ENCODE peak calls at places on chromosomes 7 and 10, in six cellular contexts. D is ascending aorta, A is SK-N-SH, L is HCT116, I is astrocyte, F is psoas muscle. H is an unnamed sample.

GRCh38 chr10:127347202-127347959 is 151.0 kb upstream of the INSYN2A start:
- DNase-seq in F (no peak), D (no peak), I (no peak), L (no peak), A (no peak), H (no peak)

GRCh38 chr10:86711957-86712708 is 43.8 kb downstream of the LDB3 start:
- DNase-seq in D (peak; percentile 78), L (no peak), F (peak; percentile 47), A (peak; percentile 88), I (peak; percentile 22), H (no peak)

GRCh38 chr7:121000091-121000983 is 11.8 kb downstream of the CPED1 start:
- DNase-seq in D (no peak), I (peak; percentile 45), A (no peak), F (no peak), L (no peak), H (no peak)

GRCh38 chr10:49509904-49510303 is 29.0 kb downstream of the ERCC6 start:
- DNase-seq in D (no peak), A (no peak), F (no peak), I (no peak), L (no peak), H (no peak)

GRCh38 chr10:97724341-97724941 is 10.9 kb downstream of the MARVELD1 start:
- DNase-seq in F (peak; percentile 42), D (no peak), I (no peak), L (no peak), A (no peak), H (peak; percentile 73)

GRCh38 chr7:96495751-96496216 is 173.9 kb upstream of the SLC25A13 start:
- DNase-seq in F (no peak), I (no peak), L (no peak), A (peak; percentile 33), D (no peak), H (no peak)

GRCh38 chr10:94358480-94358879 is 4.3 kb downstream of the NOC3L start:
- DNase-seq in D (no peak), F (no peak), L (peak; percentile 43), I (peak; percentile 96), A (no peak), H (peak; percentile 74)

GRCh38 chr10:16521311-16522016 is at the start of gene C1QL3:
- DNase-seq in I (peak; percentile 10), F (no peak), D (no peak), L (no peak), A (peak; percentile 66), H (no peak)

GRCh38 chr10:77070892-77071595 is 566.6 kb downstream of the KCNMA1 start:
- DNase-seq in D (no peak), I (no peak), A (no peak), L (no peak), F (peak; percentile 71), H (no peak)

GRCh38 chr10:27147701-27148100 is 6.5 kb downstream of the YME1L1 start:
- DNase-seq in A (no peak), D (no peak), F (no peak), L (no peak), I (no peak), H (no peak)

DNA sequence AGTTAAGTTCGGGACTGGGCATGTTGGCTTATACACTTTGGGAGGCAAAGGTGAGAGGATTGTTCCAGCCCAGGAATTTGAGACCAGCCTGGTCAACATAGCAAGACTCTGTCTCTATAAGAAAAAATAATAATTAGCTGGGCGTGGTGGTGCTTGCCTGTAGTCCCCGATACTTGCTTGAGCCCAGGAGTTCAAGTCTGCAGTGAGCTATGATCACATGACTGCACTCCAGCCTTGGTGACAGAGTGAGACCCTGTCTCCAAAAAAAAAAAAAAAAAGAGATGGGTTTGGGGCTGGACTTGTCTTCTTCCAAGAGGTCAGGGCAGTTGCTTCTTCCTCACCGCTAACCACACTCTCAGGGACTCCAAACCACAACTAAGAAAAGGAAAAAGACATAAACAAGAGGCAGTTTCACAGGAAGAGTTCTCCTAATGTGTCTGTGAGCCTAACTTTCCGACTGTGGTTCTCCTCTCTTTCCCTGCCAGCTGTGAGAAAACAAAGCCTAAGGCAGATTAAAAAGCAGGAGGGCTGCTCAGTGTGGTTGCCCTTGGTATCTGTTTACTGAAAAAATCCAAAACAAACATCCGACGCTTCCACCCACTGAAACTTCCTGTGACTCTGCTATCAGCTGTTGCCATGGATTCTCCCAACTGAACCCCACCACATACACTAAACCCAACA is 2.4 kb upstream of the SERPINE1 start:
- DNase-seq in D (no peak), F (no peak), L (no peak), A (no peak), I (peak; percentile 92), H (no peak)
- H3K4me1 ChIP-seq in D (peaks cover 72% of the 10 kb centered on the region), F (peaks cover 12% of the 10 kb centered on the region), L (peaks cover 59% of the 10 kb centered on the region), A (peaks cover 43% of the 10 kb centered on the region), I (peaks cover 70% of the 10 kb centered on the region), H (peaks cover 32% of the 10 kb centered on the region)

GRCh38 chr10:131464789-131465188 is 153.3 kb upstream of the TCERG1L start:
- DNase-seq in L (no peak), F (no peak), D (no peak), I (no peak), A (no peak), H (no peak)
- H3K27ac ChIP-seq in L (no peak overlapping the region), F (no peak overlapping the region), D (no peak overlapping the region), I (no peak overlapping the region), A (no peak overlapping the region), H (no peak overlapping the region)

GRCh38 chr7:12809476-12809875 is 122.0 kb downstream of the ARL4A start:
- DNase-seq in D (no peak), I (no peak), F (no peak), L (no peak), A (no peak), H (no peak)
- H3K4me1 ChIP-seq in D (no peaks in the 10 kb centered on the region), I (no peaks in the 10 kb centered on the region), F (no peaks in the 10 kb centered on the region), L (peaks cover 3% of the 10 kb centered on the region), A (no peaks in the 10 kb centered on the region), H (peaks cover 24% of the 10 kb centered on the region)

GRCh38 chr10:109892087-109892486 is 31.2 kb downstream of the XPNPEP1 start:
- DNase-seq in F (no peak), D (no peak), L (no peak), A (no peak), I (peak; percentile 60), H (no peak)
- H3K27ac ChIP-seq in F (no peak overlapping the region), D (peak overlapping the region; percentile 82), L (no peak overlapping the region), A (peak overlapping the region; percentile 54), I (peak overlapping the region; percentile 59), H (peak overlapping the region; percentile 32)

GRCh38 chr7:104993217-104993857 is 20.7 kb upstream of the KMT2E start:
- DNase-seq in A (no peak), D (no peak), I (no peak), F (no peak), L (no peak), H (no peak)

GRCh38 chr7:105001652-105002184 is 12.3 kb upstream of the KMT2E start:
- DNase-seq in I (no peak), F (no peak), D (no peak), L (no peak), A (no peak), H (no peak)

GRCh38 chr7:105000190-105000589 is 13.8 kb upstream of the KMT2E start:
- DNase-seq in L (no peak), D (no peak), I (no peak), F (no peak), A (no peak), H (no peak)

GRCh38 chr7:105000927-105001336 is 13.1 kb upstream of the KMT2E start:
- DNase-seq in I (no peak), D (no peak), F (no peak), L (no peak), A (no peak), H (no peak)

DNA sequence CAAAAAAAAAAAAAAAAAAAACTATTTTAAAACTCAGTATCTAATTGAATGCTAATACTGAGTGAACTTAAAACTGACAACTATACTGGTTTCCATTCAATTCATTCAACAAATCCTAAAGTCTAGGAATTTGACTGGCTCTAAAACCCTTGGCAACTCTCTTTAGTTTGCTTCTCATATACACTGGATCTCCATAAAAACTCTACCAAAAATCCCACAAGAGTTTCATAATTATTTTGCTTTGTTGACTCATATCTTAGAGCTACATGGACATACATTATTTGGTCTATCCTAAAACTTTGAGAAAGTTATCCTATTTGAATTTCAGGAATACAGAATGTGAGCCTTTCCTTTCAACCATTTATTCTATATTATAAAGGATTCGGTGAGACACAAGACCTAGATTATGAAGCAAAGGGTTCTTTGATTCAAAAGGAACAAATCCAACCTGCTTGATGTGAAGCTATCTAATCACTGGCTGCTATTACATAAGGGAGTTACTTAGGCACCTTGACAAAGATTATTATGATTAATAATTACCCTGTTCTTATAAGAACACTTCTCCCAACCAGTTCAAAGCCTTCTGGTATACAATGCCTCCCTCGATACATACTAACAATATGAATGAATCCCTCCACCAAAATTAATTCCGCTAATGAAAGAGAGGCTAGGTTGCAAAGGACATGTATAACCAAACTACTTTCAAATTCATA is 15.8 kb upstream of the KMT2E start:
- DNase-seq in A (no peak), I (no peak), F (no peak), D (no peak), L (no peak), H (no peak)
- H3K4me1 ChIP-seq in A (peaks cover 17% of the 10 kb centered on the region), I (peaks cover 13% of the 10 kb centered on the region), F (peaks cover 99% of the 10 kb centered on the region), D (peaks cover 70% of the 10 kb centered on the region), L (peaks cover 3% of the 10 kb centered on the region), H (peaks cover 12% of the 10 kb centered on the region)

DNA sequence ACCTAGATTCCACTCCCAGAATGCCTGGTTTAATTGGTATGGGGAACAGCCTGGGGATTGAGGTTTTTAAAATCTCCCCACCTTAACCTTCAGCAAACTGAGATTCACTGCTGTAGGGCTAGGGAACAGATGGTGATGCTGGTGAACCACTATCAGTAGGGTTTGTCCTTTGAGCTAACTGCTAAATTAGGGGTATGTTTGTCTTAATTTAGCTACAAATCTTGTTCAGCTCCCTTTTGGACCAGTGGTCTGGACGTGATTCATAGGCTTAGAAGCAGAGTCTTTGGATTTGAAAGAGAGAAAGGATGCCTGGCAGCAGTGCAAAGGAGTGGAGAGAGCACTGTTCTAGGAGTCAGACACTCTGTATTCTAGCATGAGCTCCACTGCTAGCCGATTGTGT is 2.8 kb downstream of the HDAC9 start:
- DNase-seq in I (no peak), D (no peak), A (no peak), F (no peak), L (no peak), H (no peak)
- H3K27ac ChIP-seq in I (no peak overlapping the region), D (peak overlapping the region; percentile 78), A (no peak overlapping the region), F (peak overlapping the region; percentile 97), L (no peak overlapping the region), H (no peak overlapping the region)

DNA sequence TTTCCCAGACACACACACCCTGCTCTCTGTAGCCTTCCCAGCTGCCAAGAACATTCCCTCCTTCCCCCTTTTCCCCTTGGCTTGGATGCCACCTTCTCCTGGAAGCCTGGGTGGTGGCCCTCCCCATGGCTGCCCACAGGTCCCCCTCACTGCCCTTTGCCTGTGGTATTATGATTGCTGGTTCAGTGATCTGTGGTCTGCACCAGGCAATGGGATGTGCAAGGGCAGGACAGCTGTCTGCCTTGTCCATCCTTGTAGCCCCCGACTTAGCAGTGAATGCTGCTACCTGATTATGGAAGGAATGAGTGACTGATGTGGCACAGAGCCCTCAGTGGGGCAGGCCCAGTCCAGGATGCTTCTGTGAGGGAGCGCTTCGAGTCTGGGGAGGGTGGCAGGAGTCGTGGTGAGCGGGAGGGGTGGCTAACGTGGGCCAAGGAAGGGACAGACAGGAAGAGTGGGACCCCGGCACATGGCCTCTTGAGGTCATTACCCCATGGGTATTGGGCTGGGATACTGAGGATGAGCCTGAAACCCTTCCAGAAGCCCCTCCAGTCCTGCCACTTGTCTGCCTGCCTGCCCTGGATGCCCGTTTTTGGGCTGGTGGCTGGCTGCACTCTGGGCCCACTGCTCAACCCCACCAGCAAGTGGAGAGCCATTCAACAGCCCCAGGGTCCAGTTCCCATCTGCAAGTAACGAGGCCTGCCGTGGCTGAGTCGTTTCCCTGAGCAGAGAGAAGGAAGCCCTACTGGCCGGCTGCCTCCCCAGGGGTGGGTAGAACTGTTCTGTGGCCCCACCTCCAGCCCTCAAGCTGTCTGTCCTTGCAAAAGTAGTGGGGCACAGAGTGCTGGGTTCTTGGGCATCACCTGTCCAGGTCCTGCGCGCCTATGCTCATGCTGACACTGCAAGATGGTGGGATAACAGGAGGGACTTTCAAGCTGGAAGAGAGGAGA is 8.8 kb downstream of the CHST3 start:
- DNase-seq in D (no peak), F (no peak), I (no peak), L (no peak), A (no peak), H (no peak)
- H3K4me1 ChIP-seq in D (peaks cover 80% of the 10 kb centered on the region), F (peaks cover 66% of the 10 kb centered on the region), I (peaks cover 62% of the 10 kb centered on the region), L (peaks cover 47% of the 10 kb centered on the region), A (peaks cover 48% of the 10 kb centered on the region), H (peaks cover 39% of the 10 kb centered on the region)

H was measured in foreskin keratinocyte.